ENCODE peak calls at places on chromosomes 12 and 14, in seven cellular contexts. One of them, this sample, is unnamed.
A peak's percentile ranks its signal among the peaks of the same experiment; 100 is the strongest.

GRCh38 chr12:47141459-47141858 is 61.7 kb upstream of the AMIGO2 start:
- DNase-seq in fibroblast of lung: no peak
- DNase-seq in kidney: no peak
- DNase-seq in astrocyte: no peak
- DNase-seq in PC-3: peak; percentile 14
- DNase-seq in H1: no peak
- DNase-seq in neural progenitor cell: no peak
- DNase-seq in this sample: peak; percentile 78

GRCh38 chr12:51917746-51918453 is 10.6 kb downstream of the ACVRL1 start:
- DNase-seq in kidney: no peak
- DNase-seq in fibroblast of lung: no peak
- DNase-seq in neural progenitor cell: no peak
- DNase-seq in H1: no peak
- DNase-seq in astrocyte: no peak
- DNase-seq in PC-3: no peak
- DNase-seq in this sample: peak; percentile 53

GRCh38 chr14:34365309-34365915 is 96.6 kb downstream of the SPTSSA start:
- DNase-seq in H1: no peak
- DNase-seq in fibroblast of lung: no peak
- DNase-seq in kidney: no peak
- DNase-seq in neural progenitor cell: peak; percentile 11
- DNase-seq in PC-3: peak; percentile 29
- DNase-seq in astrocyte: no peak
- DNase-seq in this sample: no peak

GRCh38 chr14:28375295-28375694 is 391.3 kb upstream of the FOXG1 start:
- DNase-seq in H1: peak; percentile 25
- DNase-seq in PC-3: peak; percentile 56
- DNase-seq in fibroblast of lung: peak; percentile 56
- DNase-seq in neural progenitor cell: peak; percentile 56
- DNase-seq in astrocyte: peak; percentile 47
- DNase-seq in kidney: no peak
- DNase-seq in this sample: peak; percentile 86

GRCh38 chr14:36663404-36664321 is 2.0 kb downstream of the PAX9 start:
- DNase-seq in PC-3: peak; percentile 37
- DNase-seq in astrocyte: no peak
- DNase-seq in neural progenitor cell: peak; percentile 72
- DNase-seq in H1: no peak
- DNase-seq in kidney: peak; percentile 54
- DNase-seq in fibroblast of lung: peak; percentile 21
- DNase-seq in this sample: peak; percentile 76

GRCh38 chr14:68178282-68178681 is 358.7 kb downstream of the RAD51B start:
- DNase-seq in PC-3: peak; percentile 73
- DNase-seq in H1: no peak
- DNase-seq in astrocyte: peak; percentile 70
- DNase-seq in fibroblast of lung: peak; percentile 77
- DNase-seq in neural progenitor cell: no peak
- DNase-seq in kidney: no peak
- DNase-seq in this sample: no peak

GRCh38 chr12:66629138-66629880 is 49.6 kb downstream of the GRIP1 start:
- DNase-seq in neural progenitor cell: no peak
- DNase-seq in kidney: no peak
- DNase-seq in PC-3: no peak
- DNase-seq in H1: no peak
- DNase-seq in astrocyte: no peak
- DNase-seq in fibroblast of lung: no peak
- DNase-seq in this sample: no peak

GRCh38 chr14:49861923-49862673 is 9.5 kb upstream of the NEMF start:
- DNase-seq in fibroblast of lung: peak; percentile 85
- DNase-seq in astrocyte: peak; percentile 78
- DNase-seq in H1: peak; percentile 69
- DNase-seq in PC-3: peak; percentile 88
- DNase-seq in kidney: peak; percentile 89
- DNase-seq in neural progenitor cell: peak; percentile 93
- DNase-seq in this sample: peak; percentile 95

GRCh38 chr14:54712371-54712998 is 145.6 kb downstream of the SAMD4A start:
- DNase-seq in PC-3: peak; percentile 62
- DNase-seq in fibroblast of lung: peak; percentile 44
- DNase-seq in neural progenitor cell: no peak
- DNase-seq in astrocyte: no peak
- DNase-seq in H1: no peak
- DNase-seq in kidney: no peak
- DNase-seq in this sample: no peak

GRCh38 chr12:13173537-13173936 is 23.0 kb upstream of the EMP1 start:
- DNase-seq in neural progenitor cell: peak; percentile 50
- DNase-seq in PC-3: peak; percentile 75
- DNase-seq in H1: no peak
- DNase-seq in astrocyte: peak; percentile 95
- DNase-seq in kidney: peak; percentile 83
- DNase-seq in fibroblast of lung: peak; percentile 97
- DNase-seq in this sample: peak; percentile 76

GRCh38 chr14:73612339-73613045 is at the start of gene ACOT6:
- DNase-seq in fibroblast of lung: peak; percentile 77
- DNase-seq in kidney: peak; percentile 92
- DNase-seq in astrocyte: peak; percentile 69
- DNase-seq in neural progenitor cell: peak; percentile 90
- DNase-seq in H1: no peak
- DNase-seq in PC-3: peak; percentile 77
- DNase-seq in this sample: peak; percentile 94
- H3K27ac ChIP-seq in fibroblast of lung: no peak within 1 kb of the TSS
- H3K27ac ChIP-seq in kidney: peak within 1 kb of the TSS; percentile 86
- H3K27ac ChIP-seq in astrocyte: peak within 1 kb of the TSS; percentile 26
- H3K27ac ChIP-seq in neural progenitor cell: no peak within 1 kb of the TSS
- H3K27ac ChIP-seq in H1: no peak within 1 kb of the TSS
- H3K27ac ChIP-seq in PC-3: peak within 1 kb of the TSS; percentile 11
- H3K27ac ChIP-seq in this sample: no peak within 1 kb of the TSS

GRCh38 chr14:90991690-90992443 is 68.6 kb downstream of the RPS6KA5 start:
- DNase-seq in kidney: no peak
- DNase-seq in PC-3: no peak
- DNase-seq in astrocyte: no peak
- DNase-seq in fibroblast of lung: no peak
- DNase-seq in H1: no peak
- DNase-seq in neural progenitor cell: no peak
- DNase-seq in this sample: no peak
- H3K36me3 ChIP-seq in kidney: no peaks in the 10 kb centered on the region
- H3K36me3 ChIP-seq in PC-3: no peaks in the 10 kb centered on the region
- H3K36me3 ChIP-seq in astrocyte: no peaks in the 10 kb centered on the region
- H3K36me3 ChIP-seq in fibroblast of lung: no peaks in the 10 kb centered on the region
- H3K36me3 ChIP-seq in H1: no peaks in the 10 kb centered on the region
- H3K36me3 ChIP-seq in neural progenitor cell: no peaks in the 10 kb centered on the region
- H3K36me3 ChIP-seq in this sample: no peaks in the 10 kb centered on the region

GRCh38 chr12:15855646-15856045 is 26.5 kb upstream of the STRAP start:
- DNase-seq in astrocyte: no peak
- DNase-seq in fibroblast of lung: peak; percentile 27
- DNase-seq in kidney: no peak
- DNase-seq in H1: no peak
- DNase-seq in PC-3: peak; percentile 47
- DNase-seq in neural progenitor cell: no peak
- DNase-seq in this sample: no peak

GRCh38 chr12:15853877-15854276 is 28.3 kb upstream of the STRAP start:
- DNase-seq in PC-3: no peak
- DNase-seq in neural progenitor cell: no peak
- DNase-seq in astrocyte: no peak
- DNase-seq in H1: no peak
- DNase-seq in kidney: no peak
- DNase-seq in fibroblast of lung: no peak
- DNase-seq in this sample: no peak

GRCh38 chr12:15854916-15855315 is 27.3 kb upstream of the STRAP start:
- DNase-seq in astrocyte: no peak
- DNase-seq in H1: no peak
- DNase-seq in kidney: no peak
- DNase-seq in PC-3: no peak
- DNase-seq in fibroblast of lung: peak; percentile 24
- DNase-seq in neural progenitor cell: peak; percentile 74
- DNase-seq in this sample: no peak

GRCh38 chr12:15858348-15858747 is 23.8 kb upstream of the STRAP start:
- DNase-seq in astrocyte: no peak
- DNase-seq in H1: no peak
- DNase-seq in PC-3: no peak
- DNase-seq in neural progenitor cell: peak; percentile 20
- DNase-seq in fibroblast of lung: no peak
- DNase-seq in kidney: no peak
- DNase-seq in this sample: peak; percentile 74

DNA sequence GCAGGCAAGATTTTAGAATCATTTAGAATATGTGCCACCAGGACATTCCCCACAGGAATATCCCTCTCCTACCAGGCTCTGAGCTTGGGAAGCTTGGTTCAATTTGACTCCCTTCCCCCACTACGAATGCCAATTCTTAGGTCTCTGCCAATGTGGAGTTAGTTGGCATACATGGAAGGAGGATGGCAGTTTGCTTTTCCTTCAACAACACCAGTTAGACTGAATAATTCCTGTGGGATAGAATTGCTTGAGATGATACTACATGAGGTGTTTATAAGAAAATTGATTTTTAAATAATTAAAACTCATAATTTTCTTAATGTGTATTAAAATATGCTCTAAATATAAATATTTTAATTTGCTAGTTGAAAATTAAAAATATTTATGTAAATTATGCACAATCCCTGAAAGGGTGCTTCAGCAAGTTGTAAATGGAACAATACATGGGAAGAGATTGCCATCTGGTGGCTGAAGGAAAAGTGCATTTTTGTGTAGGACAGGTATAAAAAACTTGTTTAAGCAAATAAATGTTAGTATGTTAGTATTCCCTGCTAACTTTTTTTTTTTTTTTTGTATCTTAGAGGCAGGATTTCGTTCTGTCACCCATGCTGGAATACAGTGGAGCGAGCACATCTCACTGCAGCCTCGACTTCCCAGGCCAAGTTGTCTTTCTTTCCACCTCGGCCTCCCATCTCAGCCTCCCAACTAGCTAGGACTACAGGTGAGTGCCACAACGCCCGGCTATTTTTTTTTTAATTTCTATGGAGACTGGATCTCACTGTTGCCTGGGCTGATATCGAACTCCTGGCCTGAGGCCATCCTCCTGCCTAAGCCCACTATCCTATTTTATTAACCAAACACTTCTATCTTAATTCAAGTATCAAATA is 25.8 kb upstream of the STRAP start:
- DNase-seq in neural progenitor cell: peak; percentile 68
- DNase-seq in kidney: no peak
- DNase-seq in fibroblast of lung: peak; percentile 50
- DNase-seq in H1: no peak
- DNase-seq in astrocyte: peak; percentile 29
- DNase-seq in PC-3: peak; percentile 81
- DNase-seq in this sample: peak; percentile 78
- H3K9ac ChIP-seq in neural progenitor cell: no peak overlapping the region
- H3K9ac ChIP-seq in kidney: no peak overlapping the region
- H3K9ac ChIP-seq in fibroblast of lung: peak overlapping the region; percentile 26
- H3K9ac ChIP-seq in H1: no peak overlapping the region
- H3K9ac ChIP-seq in astrocyte: peak overlapping the region; percentile 44
- H3K9ac ChIP-seq in PC-3: peak overlapping the region; percentile 65
- H3K9ac ChIP-seq in this sample: no peak overlapping the region

GRCh38 chr14:74570696-74571095 is 41.3 kb downstream of the LTBP2 start:
- DNase-seq in neural progenitor cell: no peak
- DNase-seq in astrocyte: no peak
- DNase-seq in fibroblast of lung: no peak
- DNase-seq in PC-3: no peak
- DNase-seq in kidney: no peak
- DNase-seq in H1: no peak
- DNase-seq in this sample: no peak

GRCh38 chr14:74569387-74569786 is 42.6 kb downstream of the LTBP2 start:
- DNase-seq in PC-3: no peak
- DNase-seq in neural progenitor cell: no peak
- DNase-seq in kidney: no peak
- DNase-seq in fibroblast of lung: no peak
- DNase-seq in astrocyte: no peak
- DNase-seq in H1: no peak
- DNase-seq in this sample: no peak

GRCh38 chr14:74571441-74571841 is 40.6 kb downstream of the LTBP2 start:
- DNase-seq in H1: no peak
- DNase-seq in PC-3: peak; percentile 43
- DNase-seq in fibroblast of lung: peak; percentile 71
- DNase-seq in neural progenitor cell: no peak
- DNase-seq in kidney: no peak
- DNase-seq in astrocyte: peak; percentile 64
- DNase-seq in this sample: no peak

GRCh38 chr14:74568896-74569295 is 43.1 kb downstream of the LTBP2 start:
- DNase-seq in PC-3: no peak
- DNase-seq in astrocyte: no peak
- DNase-seq in neural progenitor cell: no peak
- DNase-seq in H1: no peak
- DNase-seq in fibroblast of lung: no peak
- DNase-seq in kidney: no peak
- DNase-seq in this sample: no peak

DNA sequence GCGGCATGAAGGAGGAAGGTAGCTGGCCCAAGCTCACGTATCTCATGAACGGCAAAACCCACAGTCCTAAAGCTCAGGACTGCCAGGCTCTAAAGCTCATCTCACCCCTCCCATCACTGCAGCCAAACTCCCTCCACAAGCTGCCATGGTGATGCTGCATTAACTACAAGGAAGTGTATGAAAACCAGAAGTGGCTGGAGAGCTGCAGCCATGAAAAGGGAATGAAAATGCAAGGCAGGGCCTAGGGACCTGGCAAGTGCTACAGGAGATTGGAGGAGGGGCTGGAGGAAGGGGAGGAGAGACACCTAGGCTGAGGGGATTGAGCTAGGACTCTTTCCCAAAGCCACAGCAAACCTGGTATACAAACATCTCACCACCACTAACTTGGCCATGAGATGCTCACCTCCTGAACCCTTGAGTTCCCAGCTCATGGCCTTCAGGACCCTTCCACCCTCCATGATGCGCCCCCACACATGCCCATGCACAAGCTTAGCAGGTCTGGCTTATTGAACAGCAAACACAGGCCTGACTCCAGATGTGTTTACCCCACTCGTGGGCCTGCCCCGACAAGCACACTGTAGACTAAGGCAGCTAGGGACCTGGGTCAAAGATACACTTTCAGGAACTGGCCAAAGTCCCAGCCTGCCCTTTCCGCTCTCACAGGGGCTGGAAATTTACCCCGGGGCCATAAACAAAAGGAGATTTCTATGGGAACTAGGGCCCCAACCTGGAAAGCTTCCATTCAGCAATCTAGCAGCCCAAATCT is 42.0 kb downstream of the LTBP2 start:
- DNase-seq in kidney: no peak
- DNase-seq in neural progenitor cell: no peak
- DNase-seq in PC-3: peak; percentile 83
- DNase-seq in H1: no peak
- DNase-seq in fibroblast of lung: no peak
- DNase-seq in astrocyte: no peak
- DNase-seq in this sample: no peak
- H3K27ac ChIP-seq in kidney: peak overlapping the region; percentile 2
- H3K27ac ChIP-seq in neural progenitor cell: no peak overlapping the region
- H3K27ac ChIP-seq in PC-3: peak overlapping the region; percentile 98
- H3K27ac ChIP-seq in H1: no peak overlapping the region
- H3K27ac ChIP-seq in fibroblast of lung: peak overlapping the region; percentile 97
- H3K27ac ChIP-seq in astrocyte: peak overlapping the region; percentile 99
- H3K27ac ChIP-seq in this sample: no peak overlapping the region

DNA sequence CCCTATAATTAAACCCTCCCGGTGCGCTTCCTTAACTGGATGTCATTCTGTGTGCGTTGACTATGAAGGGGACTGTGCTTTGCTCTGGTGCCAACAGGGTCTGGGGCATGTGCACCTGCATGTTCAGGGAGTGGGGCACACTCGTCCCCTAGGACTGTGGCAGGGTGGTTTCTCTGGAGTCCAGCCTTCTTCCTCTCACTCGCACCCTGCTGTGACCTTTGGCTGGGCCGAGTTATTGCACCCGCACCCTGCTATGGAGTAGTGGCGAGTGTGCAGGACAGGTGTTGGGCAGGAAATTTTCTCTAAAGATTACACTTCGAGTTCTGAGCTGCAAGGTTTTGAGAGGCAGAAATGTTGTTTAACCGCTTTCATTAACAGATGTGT is 138.9 kb downstream of the PLXNC1 start:
- DNase-seq in astrocyte: no peak
- DNase-seq in H1: no peak
- DNase-seq in kidney: no peak
- DNase-seq in fibroblast of lung: no peak
- DNase-seq in PC-3: no peak
- DNase-seq in neural progenitor cell: no peak
- DNase-seq in this sample: peak; percentile 45
- H3K36me3 ChIP-seq in astrocyte: no peaks in the 10 kb centered on the region
- H3K36me3 ChIP-seq in H1: no peaks in the 10 kb centered on the region
- H3K36me3 ChIP-seq in kidney: no peaks in the 10 kb centered on the region
- H3K36me3 ChIP-seq in fibroblast of lung: no peaks in the 10 kb centered on the region
- H3K36me3 ChIP-seq in PC-3: no peaks in the 10 kb centered on the region
- H3K36me3 ChIP-seq in neural progenitor cell: no peaks in the 10 kb centered on the region
- H3K36me3 ChIP-seq in this sample: no peaks in the 10 kb centered on the region